ENCODE peak calls at places on chromosomes 13 and 19, in six cellular contexts. F, Y, C, O, E and B are unnamed samples.

GRCh38 chr13:99658266-99658991 is 157.2 kb downstream of the TM9SF2 start:
- DNase-seq in Y (peak), C (peak), F (peak), O (peak), E (peak), B (peak)

GRCh38 chr19:7772752-7773291 is 9.8 kb downstream of the CLEC4M start:
- DNase-seq in C (peak), E (peak), Y (no peak), O (no peak), F (no peak), B (no peak)

GRCh38 chr13:76759877-76760276 is 126.3 kb downstream of the KCTD12 start:
- DNase-seq in Y (no peak), E (no peak), C (no peak), F (no peak), O (no peak), B (no peak)

GRCh38 chr13:49749852-49750251 is 42.6 kb downstream of the KPNA3 start:
- DNase-seq in C (no peak), O (no peak), Y (no peak), F (no peak), E (no peak), B (no peak)

GRCh38 chr19:20244356-20244755 is 77.3 kb downstream of the ZNF486 start:
- DNase-seq in C (no peak), F (no peak), E (no peak), Y (no peak), O (no peak), B (no peak)

GRCh38 chr13:24282256-24282655 is 27.1 kb upstream of the C1QTNF9 start:
- DNase-seq in O (no peak), Y (no peak), F (no peak), C (no peak), E (no peak), B (no peak)

GRCh38 chr13:44759723-44760360 is 183.7 kb upstream of the TSC22D1 start:
- DNase-seq in C (no peak), E (no peak), Y (no peak), O (no peak), F (no peak), B (no peak)

GRCh38 chr19:6616011-6616410 is 25.1 kb upstream of the CD70 start:
- DNase-seq in C (no peak), Y (no peak), F (no peak), O (no peak), E (no peak), B (no peak)

GRCh38 chr13:50629497-50629896 is 214.0 kb downstream of the DLEU7 start:
- DNase-seq in F (no peak), Y (no peak), O (no peak), C (no peak), E (no peak), B (no peak)

GRCh38 chr19:30236006-30236405 is 136.2 kb upstream of the ZNF536 start:
- DNase-seq in O (peak), E (no peak), F (no peak), Y (no peak), C (no peak), B (no peak)

GRCh38 chr13:20526664-20527063 is 1.0 kb upstream of the CRYL1 start:
- DNase-seq in O (no peak), Y (no peak), C (no peak), F (no peak), E (no peak), B (no peak)

GRCh38 chr19:6062274-6062673 is 48.0 kb downstream of the RFX2 start:
- DNase-seq in E (no peak), F (peak), O (no peak), C (no peak), Y (peak), B (no peak)

GRCh38 chr19:16290692-16291091 is 33.9 kb upstream of the KLF2 start:
- DNase-seq in Y (no peak), O (no peak), E (no peak), C (no peak), F (no peak), B (no peak)

GRCh38 chr13:73056054-73056962 is 2.5 kb upstream of the KLF5 start:
- DNase-seq in F (no peak), C (no peak), Y (no peak), O (no peak), E (peak), B (no peak)

GRCh38 chr13:110218601-110219201 is 88.3 kb downstream of the COL4A1 start:
- DNase-seq in F (no peak), Y (no peak), O (no peak), E (no peak), C (no peak), B (no peak)

GRCh38 chr19:18489627-18490184 is 32.2 kb downstream of the ELL start:
- DNase-seq in Y (no peak), C (no peak), O (no peak), E (no peak), F (no peak), B (no peak)

GRCh38 chr19:18487576-18488402 is 34.1 kb downstream of the ELL start:
- DNase-seq in E (no peak), Y (no peak), C (no peak), F (no peak), O (no peak), B (no peak)

GRCh38 chr19:18486746-18487145 is 35.1 kb downstream of the ELL start:
- DNase-seq in F (no peak), O (no peak), C (no peak), Y (no peak), E (no peak), B (no peak)

GRCh38 chr19:18488838-18489626 is 32.8 kb downstream of the ELL start:
- DNase-seq in E (no peak), O (peak), Y (no peak), C (no peak), F (no peak), B (no peak)

DNA sequence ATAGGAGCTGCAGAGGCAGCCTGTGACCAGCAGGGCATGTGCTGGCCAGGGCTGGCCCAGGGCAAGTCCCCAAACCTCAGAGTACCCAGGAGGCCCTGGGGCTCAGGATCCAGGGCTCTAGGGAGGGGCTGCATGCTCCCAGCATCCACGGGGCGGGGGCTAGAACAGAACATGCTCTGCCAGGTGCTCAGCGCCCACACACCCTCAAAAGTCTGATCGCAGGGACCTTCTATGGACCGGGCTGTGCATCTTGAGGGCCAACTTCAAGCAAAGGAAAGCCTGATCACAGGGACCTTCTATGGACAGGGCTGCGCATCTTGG is 33.5 kb downstream of the ELL start:
- DNase-seq in F (no peak), C (no peak), Y (no peak), E (no peak), O (no peak), B (no peak)
- TF ChIP-seq CTCF in F (no peak), C (peak), Y (no peak), E (peak), O (no peak), B (no peak)

DNA sequence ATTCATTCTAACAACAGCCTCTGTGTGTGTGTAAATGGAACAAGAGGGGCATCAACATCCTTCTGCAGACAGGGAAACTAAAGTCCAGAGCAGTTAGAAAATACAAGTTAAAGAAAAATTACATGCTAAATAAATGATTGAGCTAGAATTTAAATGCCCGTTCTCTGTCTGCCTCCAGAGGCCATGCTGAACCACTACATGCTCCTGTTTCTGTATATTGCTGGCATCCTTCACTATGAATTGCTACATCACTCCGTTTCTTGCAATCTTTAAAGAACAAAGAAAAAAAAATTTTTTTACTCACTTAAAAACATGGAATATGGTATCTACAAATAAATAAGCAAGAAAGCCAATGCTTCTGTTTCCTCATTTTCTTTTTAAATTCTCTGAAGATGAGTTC is 47.9 kb downstream of the DCT start:
- DNase-seq in F (no peak), E (no peak), C (no peak), Y (no peak), O (no peak), B (no peak)
- TF ChIP-seq CTCF in F (no peak), E (no peak), C (no peak), Y (no peak), O (peak), B (no peak)

GRCh38 chr19:41701401-41702075 is 6.9 kb upstream of the CEACAM5 start:
- DNase-seq in O (peak), E (no peak), F (no peak), Y (no peak), C (no peak), B (no peak)
- TF ChIP-seq CTCF in O (peak), E (peak), F (no peak), Y (no peak), C (peak), B (no peak)

GRCh38 chr19:1717970-1718264 is 35.4 kb upstream of the ONECUT3 start:
- DNase-seq in C (no peak), F (no peak), Y (no peak), O (no peak), E (no peak), B (no peak)

GRCh38 chr19:1717200-1717969 is 35.9 kb upstream of the ONECUT3 start:
- DNase-seq in Y (no peak), C (no peak), E (no peak), F (no peak), O (no peak), B (no peak)

GRCh38 chr19:1719519-1719918 is 33.8 kb upstream of the ONECUT3 start:
- DNase-seq in E (no peak), C (no peak), O (no peak), F (no peak), Y (no peak), B (no peak)

GRCh38 chr19:1718382-1719315 is 34.7 kb upstream of the ONECUT3 start:
- DNase-seq in O (peak), F (no peak), C (no peak), E (no peak), Y (no peak), B (no peak)

DNA sequence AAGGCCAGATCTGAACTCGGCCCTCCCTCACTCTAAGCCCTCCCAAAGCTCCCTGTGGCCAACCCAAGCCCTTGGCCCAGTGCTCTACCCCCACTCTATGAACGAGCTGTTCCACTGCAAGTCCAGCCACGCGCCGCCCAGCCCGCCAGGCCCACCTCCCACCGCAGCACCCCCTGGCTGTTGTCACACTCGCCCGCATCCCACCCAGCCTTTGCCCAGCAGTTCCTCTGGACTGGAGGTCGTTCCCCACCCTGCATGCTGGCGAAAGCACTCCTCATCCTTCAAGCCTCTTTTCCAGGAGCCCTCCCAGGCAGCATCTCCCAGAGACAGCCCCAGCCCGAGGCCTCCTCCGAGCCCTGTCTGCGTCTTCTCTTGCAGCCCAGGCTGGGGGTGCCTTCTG is 33.1 kb upstream of the ONECUT3 start:
- DNase-seq in F (no peak), O (peak), Y (no peak), C (no peak), E (no peak), B (no peak)
- TF ChIP-seq CTCF in F (no peak), O (peak), Y (no peak), C (no peak), E (no peak), B (no peak)

GRCh38 chr13:70128098-70128497 is 19.8 kb upstream of the KLHL1 start:
- DNase-seq in Y (no peak), E (no peak), C (no peak), F (no peak), O (no peak), B (no peak)

GRCh38 chr13:70125693-70126092 is 17.4 kb upstream of the KLHL1 start:
- DNase-seq in C (no peak), O (peak), E (no peak), Y (no peak), F (no peak), B (no peak)
- TF ChIP-seq CTCF in C (no peak), O (peak), E (no peak), Y (no peak), F (no peak), B (no peak)

DNA sequence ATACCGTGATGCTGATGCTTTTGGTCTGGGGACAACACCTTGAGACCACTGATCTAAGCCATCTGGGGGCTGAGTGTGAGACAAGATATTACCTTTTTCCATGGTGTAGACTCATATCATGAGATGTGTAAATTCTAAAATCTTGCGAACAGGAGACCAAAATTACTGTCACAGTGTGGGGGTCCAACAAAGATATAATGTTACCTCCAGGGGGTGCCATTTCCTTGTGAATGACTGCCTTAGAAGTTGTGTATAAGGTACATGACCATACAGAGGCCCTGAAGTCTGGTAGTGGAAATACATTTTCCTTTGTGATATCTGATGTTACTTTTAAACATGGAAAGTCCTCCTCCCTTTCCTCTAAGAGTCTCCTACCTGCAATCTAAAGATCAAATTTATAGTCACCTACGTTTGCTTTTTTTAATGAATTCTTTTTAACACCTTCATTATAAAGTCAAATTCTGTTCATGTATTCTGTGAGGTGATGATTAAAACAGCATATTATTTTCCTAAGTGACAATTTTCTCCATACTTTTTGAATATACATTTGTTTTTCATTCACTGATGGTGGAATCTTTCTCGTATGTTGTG is 113.5 kb downstream of the RFC3 start:
- DNase-seq in E (no peak), O (peak), Y (no peak), C (peak), F (no peak), B (no peak)
- TF ChIP-seq CTCF in E (peak), O (peak), Y (peak), C (peak), F (no peak), B (no peak)